ENCODE peak calls at places on chromosome 13, in seven cellular contexts. G is HCT116, H is SK-N-SH, A is HepG2, V is H1, Y is K562, Z is GM12878. E is an unnamed sample.

GRCh38 chr13:100529666-100530065 is 58.9 kb downstream of the GGACT start:
- DNase-seq in Y (no peak), A (no peak), H (no peak), V (peak; percentile 29), Z (no peak), G (no peak), E (no peak)

GRCh38 chr13:39599842-39600241 is 3.2 kb downstream of the LHFPL6 start:
- DNase-seq in H (peak; percentile 20), Y (no peak), V (no peak), Z (no peak), G (no peak), A (no peak), E (no peak)

GRCh38 chr13:83340170-83340569 is 542.1 kb downstream of the SLITRK1 start:
- DNase-seq in Z (no peak), G (no peak), Y (no peak), V (no peak), A (no peak), H (no peak), E (no peak)

GRCh38 chr13:29832899-29833298 is 17.5 kb downstream of the UBL3 start:
- DNase-seq in G (no peak), V (no peak), H (no peak), Y (no peak), Z (no peak), A (no peak), E (no peak)

GRCh38 chr13:36297259-36297599 is 385 bp downstream of the CCDC169 start:
- DNase-seq in Z (no peak), V (no peak), G (no peak), Y (peak; percentile 21), A (no peak), H (no peak), E (no peak)

GRCh38 chr13:51970251-51970793 is 40.9 kb downstream of the ATP7B start:
- DNase-seq in V (no peak), H (no peak), A (no peak), Z (no peak), Y (no peak), G (no peak), E (no peak)

GRCh38 chr13:79492313-79492798 is 11.4 kb downstream of the NDFIP2 start:
- DNase-seq in Z (no peak), V (no peak), G (no peak), Y (no peak), H (no peak), A (no peak), E (no peak)

GRCh38 chr13:44211753-44212152 is 161.9 kb upstream of the SERP2 start:
- DNase-seq in V (no peak), G (no peak), Y (no peak), Z (no peak), A (no peak), H (no peak), E (no peak)

GRCh38 chr13:44340508-44340907 is 33.1 kb upstream of the SERP2 start:
- DNase-seq in A (no peak), G (no peak), Z (no peak), V (no peak), Y (no peak), H (no peak), E (no peak)

GRCh38 chr13:51643114-51643881 is 59.0 kb downstream of the WDFY2 start:
- DNase-seq in V (no peak), Y (no peak), H (no peak), A (peak; percentile 39), G (no peak), Z (no peak), E (peak; percentile 22)

GRCh38 chr13:105759467-105759866 is 776.0 kb downstream of the EFNB2 start:
- DNase-seq in G (no peak), H (no peak), Y (no peak), V (no peak), A (no peak), Z (no peak), E (no peak)

GRCh38 chr13:105762096-105762495 is 773.4 kb downstream of the EFNB2 start:
- DNase-seq in H (no peak), V (no peak), G (no peak), A (no peak), Z (no peak), Y (no peak), E (no peak)

GRCh38 chr13:105758929-105759328 is 776.5 kb downstream of the EFNB2 start:
- DNase-seq in G (no peak), Y (no peak), V (no peak), H (no peak), Z (no peak), A (no peak), E (no peak)

GRCh38 chr13:105763851-105764250 is 771.6 kb downstream of the EFNB2 start:
- DNase-seq in A (no peak), G (no peak), Y (no peak), H (no peak), Z (no peak), V (no peak), E (no peak)
- TF ChIP-seq YY1 in A (no peak), G (no peak), Y (no peak), H (no peak), Z (no peak), V (no peak), E (no peak)

DNA sequence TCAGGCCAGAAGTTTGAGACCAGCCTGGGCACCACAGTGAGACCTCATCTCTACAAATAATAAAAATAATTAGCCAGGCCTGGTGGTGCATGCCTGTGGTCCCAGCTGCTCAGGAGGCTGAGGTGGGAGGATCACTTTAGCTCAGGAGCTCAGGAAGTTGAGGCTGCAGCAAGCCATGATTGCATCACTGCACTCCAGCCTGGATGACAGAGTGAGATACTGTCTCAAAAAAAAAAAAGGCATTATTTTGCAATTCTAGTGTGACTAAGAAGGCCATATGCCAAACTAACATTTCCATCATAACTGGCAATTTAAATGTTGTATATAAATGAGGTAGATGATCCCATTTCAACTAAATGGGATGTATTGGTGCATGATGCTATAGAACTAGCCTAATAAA is 632.8 kb upstream of the KLF12 start:
- DNase-seq in A (no peak), V (no peak), G (no peak), H (no peak), Y (no peak), Z (no peak), E (no peak)
- TF ChIP-seq YY1 in A (no peak), V (no peak), G (no peak), H (no peak), Y (no peak), Z (no peak), E (no peak)

DNA sequence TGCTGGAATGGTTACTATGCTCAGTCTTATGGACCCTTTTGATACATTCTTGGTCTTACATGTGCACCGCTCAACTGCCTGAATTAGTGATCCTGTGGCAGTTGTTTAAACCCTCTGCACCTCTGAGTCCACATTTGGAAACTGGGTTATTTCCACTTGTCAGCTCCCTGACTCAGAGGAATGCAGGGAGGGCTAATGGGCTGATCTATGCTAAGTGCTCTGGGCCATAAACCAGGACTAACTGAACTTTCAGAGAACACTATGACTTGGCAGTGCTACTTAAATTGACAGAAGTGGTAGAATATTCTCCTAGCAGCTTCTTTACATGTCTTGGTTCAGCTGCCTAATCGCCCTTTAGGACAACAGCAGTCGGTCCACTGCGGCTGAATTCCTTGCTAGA is 26.8 kb upstream of the MED4 start:
- DNase-seq in G (no peak), H (no peak), Z (no peak), V (no peak), Y (no peak), A (no peak), E (no peak)
- TF ChIP-seq YY1 in G (no peak), H (no peak), Z (no peak), V (no peak), Y (no peak), A (no peak), E (no peak)

GRCh38 chr13:111175948-111176347 is 60.8 kb downstream of the ARHGEF7 start:
- DNase-seq in G (no peak), A (no peak), H (no peak), Z (no peak), V (no peak), Y (no peak), E (no peak)
- TF ChIP-seq YY1 in G (no peak), A (no peak), H (no peak), Z (no peak), V (no peak), Y (no peak), E (no peak)